ENCODE peak calls at places on chromosomes 1 and 21, in eight cellular contexts. One of them, this sample, is unnamed.

GRCh38 chr1:173267453-173267945 is 60.4 kb upstream of the TNFSF4 start:
- DNase-seq in nephron progenitor cell: no peak
- DNase-seq in fibroblast of lung: peak; percentile 53
- DNase-seq in foreskin fibroblast: peak; percentile 72
- DNase-seq in BE2C: no peak
- DNase-seq in tibial nerve: no peak
- DNase-seq in astrocyte of the spinal cord: peak; percentile 82
- DNase-seq in pancreas: no peak
- DNase-seq in this sample: peak; percentile 84

GRCh38 chr1:92903765-92904164 is 57.5 kb downstream of the DIPK1A start:
- DNase-seq in foreskin fibroblast: no peak
- DNase-seq in tibial nerve: no peak
- DNase-seq in BE2C: no peak
- DNase-seq in astrocyte of the spinal cord: no peak
- DNase-seq in nephron progenitor cell: no peak
- DNase-seq in pancreas: no peak
- DNase-seq in fibroblast of lung: no peak
- DNase-seq in this sample: no peak

GRCh38 chr1:193066606-193067005 is 7.2 kb downstream of the RO60 start:
- DNase-seq in astrocyte of the spinal cord: no peak
- DNase-seq in fibroblast of lung: no peak
- DNase-seq in BE2C: no peak
- DNase-seq in tibial nerve: no peak
- DNase-seq in pancreas: no peak
- DNase-seq in foreskin fibroblast: no peak
- DNase-seq in nephron progenitor cell: no peak
- DNase-seq in this sample: no peak

GRCh38 chr1:14903922-14904321 is 249.6 kb upstream of the TMEM51 start:
- DNase-seq in BE2C: no peak
- DNase-seq in astrocyte of the spinal cord: no peak
- DNase-seq in pancreas: no peak
- DNase-seq in fibroblast of lung: no peak
- DNase-seq in tibial nerve: no peak
- DNase-seq in nephron progenitor cell: no peak
- DNase-seq in foreskin fibroblast: no peak
- DNase-seq in this sample: no peak

GRCh38 chr1:35202048-35202719 is 9.2 kb upstream of the SFPQ start:
- DNase-seq in foreskin fibroblast: peak; percentile 90
- DNase-seq in fibroblast of lung: peak; percentile 86
- DNase-seq in tibial nerve: peak; percentile 73
- DNase-seq in nephron progenitor cell: peak; percentile 69
- DNase-seq in BE2C: peak; percentile 63
- DNase-seq in pancreas: peak; percentile 59
- DNase-seq in astrocyte of the spinal cord: peak; percentile 88
- DNase-seq in this sample: peak; percentile 80

GRCh38 chr1:185108324-185108723 is 48.4 kb downstream of the TRMT1L start:
- DNase-seq in BE2C: no peak
- DNase-seq in pancreas: no peak
- DNase-seq in nephron progenitor cell: no peak
- DNase-seq in foreskin fibroblast: peak; percentile 45
- DNase-seq in astrocyte of the spinal cord: peak; percentile 15
- DNase-seq in tibial nerve: no peak
- DNase-seq in fibroblast of lung: peak; percentile 34
- DNase-seq in this sample: peak; percentile 4

GRCh38 chr1:168007691-168008090 is 70.8 kb upstream of the MPC2 start:
- DNase-seq in tibial nerve: no peak
- DNase-seq in nephron progenitor cell: no peak
- DNase-seq in fibroblast of lung: no peak
- DNase-seq in pancreas: no peak
- DNase-seq in BE2C: no peak
- DNase-seq in foreskin fibroblast: no peak
- DNase-seq in astrocyte of the spinal cord: no peak
- DNase-seq in this sample: no peak

GRCh38 chr1:52139817-52140540 is 1.9 kb upstream of the ZFYVE9 start:
- DNase-seq in pancreas: no peak
- DNase-seq in nephron progenitor cell: no peak
- DNase-seq in BE2C: no peak
- DNase-seq in astrocyte of the spinal cord: peak; percentile 85
- DNase-seq in tibial nerve: no peak
- DNase-seq in fibroblast of lung: peak; percentile 88
- DNase-seq in foreskin fibroblast: peak; percentile 92
- DNase-seq in this sample: peak; percentile 83

GRCh38 chr1:87334351-87335174 is 5.9 kb downstream of the LMO4 start:
- DNase-seq in foreskin fibroblast: peak; percentile 75
- DNase-seq in pancreas: no peak
- DNase-seq in BE2C: peak; percentile 17
- DNase-seq in astrocyte of the spinal cord: peak; percentile 26
- DNase-seq in tibial nerve: no peak
- DNase-seq in fibroblast of lung: peak; percentile 42
- DNase-seq in nephron progenitor cell: peak; percentile 74
- DNase-seq in this sample: peak; percentile 24

GRCh38 chr1:209808059-209808494 is 2.1 kb upstream of the IRF6 start:
- DNase-seq in nephron progenitor cell: no peak
- DNase-seq in astrocyte of the spinal cord: peak; percentile 93
- DNase-seq in tibial nerve: no peak
- DNase-seq in foreskin fibroblast: peak; percentile 98
- DNase-seq in BE2C: peak; percentile 93
- DNase-seq in fibroblast of lung: peak; percentile 92
- DNase-seq in pancreas: no peak
- DNase-seq in this sample: peak; percentile 98

GRCh38 chr1:85295006-85295431 is 18.6 kb upstream of the BCL10 start:
- DNase-seq in tibial nerve: no peak
- DNase-seq in astrocyte of the spinal cord: peak; percentile 75
- DNase-seq in fibroblast of lung: peak; percentile 38
- DNase-seq in foreskin fibroblast: peak; percentile 72
- DNase-seq in pancreas: no peak
- DNase-seq in BE2C: no peak
- DNase-seq in nephron progenitor cell: no peak
- DNase-seq in this sample: no peak

GRCh38 chr1:43997295-43997694 is 5.9 kb downstream of the CCDC24 start:
- DNase-seq in pancreas: no peak
- DNase-seq in fibroblast of lung: no peak
- DNase-seq in BE2C: no peak
- DNase-seq in nephron progenitor cell: no peak
- DNase-seq in astrocyte of the spinal cord: no peak
- DNase-seq in foreskin fibroblast: no peak
- DNase-seq in tibial nerve: no peak
- DNase-seq in this sample: no peak

GRCh38 chr1:29279896-29280779 is 43.8 kb downstream of the PTPRU start:
- DNase-seq in astrocyte of the spinal cord: no peak
- DNase-seq in foreskin fibroblast: peak; percentile 44
- DNase-seq in tibial nerve: no peak
- DNase-seq in pancreas: no peak
- DNase-seq in fibroblast of lung: no peak
- DNase-seq in nephron progenitor cell: no peak
- DNase-seq in BE2C: no peak
- DNase-seq in this sample: peak; percentile 40

GRCh38 chr1:182784556-182785171 is 4.9 kb upstream of the NPL start:
- DNase-seq in foreskin fibroblast: peak; percentile 68
- DNase-seq in pancreas: no peak
- DNase-seq in BE2C: peak; percentile 40
- DNase-seq in astrocyte of the spinal cord: peak; percentile 59
- DNase-seq in fibroblast of lung: peak; percentile 69
- DNase-seq in tibial nerve: peak; percentile 67
- DNase-seq in nephron progenitor cell: no peak
- DNase-seq in this sample: peak; percentile 58

GRCh38 chr1:119611701-119612113 is 36.4 kb downstream of the ZNF697 start:
- DNase-seq in pancreas: peak; percentile 77
- DNase-seq in nephron progenitor cell: peak; percentile 87
- DNase-seq in foreskin fibroblast: peak; percentile 67
- DNase-seq in tibial nerve: peak; percentile 81
- DNase-seq in fibroblast of lung: peak; percentile 39
- DNase-seq in BE2C: peak; percentile 78
- DNase-seq in astrocyte of the spinal cord: peak; percentile 46
- DNase-seq in this sample: no peak

GRCh38 chr1:146032613-146033219 is 11.2 kb upstream of the HJV start:
- DNase-seq in fibroblast of lung: peak; percentile 58
- DNase-seq in BE2C: no peak
- DNase-seq in nephron progenitor cell: no peak
- DNase-seq in tibial nerve: no peak
- DNase-seq in astrocyte of the spinal cord: peak; percentile 56
- DNase-seq in foreskin fibroblast: peak; percentile 76
- DNase-seq in pancreas: no peak
- DNase-seq in this sample: peak; percentile 65

GRCh38 chr1:242877229-242877628 is 352.7 kb upstream of the PLD5 start:
- DNase-seq in foreskin fibroblast: no peak
- DNase-seq in pancreas: no peak
- DNase-seq in astrocyte of the spinal cord: no peak
- DNase-seq in fibroblast of lung: no peak
- DNase-seq in BE2C: no peak
- DNase-seq in tibial nerve: no peak
- DNase-seq in nephron progenitor cell: no peak
- DNase-seq in this sample: no peak

GRCh38 chr1:201614262-201615015 is 75.5 kb downstream of the NAV1 start:
- DNase-seq in pancreas: no peak
- DNase-seq in fibroblast of lung: peak; percentile 54
- DNase-seq in nephron progenitor cell: peak; percentile 89
- DNase-seq in tibial nerve: no peak
- DNase-seq in astrocyte of the spinal cord: peak; percentile 35
- DNase-seq in BE2C: no peak
- DNase-seq in foreskin fibroblast: peak; percentile 79
- DNase-seq in this sample: no peak

GRCh38 chr1:228691926-228692325 is 43.4 kb upstream of the RHOU start:
- DNase-seq in fibroblast of lung: peak; percentile 55
- DNase-seq in astrocyte of the spinal cord: peak; percentile 47
- DNase-seq in foreskin fibroblast: peak; percentile 42
- DNase-seq in nephron progenitor cell: no peak
- DNase-seq in BE2C: peak; percentile 49
- DNase-seq in tibial nerve: peak; percentile 52
- DNase-seq in pancreas: peak; percentile 32
- DNase-seq in this sample: peak; percentile 24

GRCh38 chr1:168827557-168827956 is 98.6 kb upstream of the DPT start:
- DNase-seq in nephron progenitor cell: no peak
- DNase-seq in pancreas: no peak
- DNase-seq in fibroblast of lung: no peak
- DNase-seq in tibial nerve: no peak
- DNase-seq in astrocyte of the spinal cord: no peak
- DNase-seq in BE2C: no peak
- DNase-seq in foreskin fibroblast: no peak
- DNase-seq in this sample: no peak

GRCh38 chr1:72489801-72490200 is 207.5 kb upstream of the NEGR1 start:
- DNase-seq in pancreas: no peak
- DNase-seq in fibroblast of lung: no peak
- DNase-seq in nephron progenitor cell: no peak
- DNase-seq in foreskin fibroblast: no peak
- DNase-seq in astrocyte of the spinal cord: no peak
- DNase-seq in tibial nerve: no peak
- DNase-seq in BE2C: no peak
- DNase-seq in this sample: no peak

GRCh38 chr21:32520885-32521735 is 64.2 kb downstream of the TCP10L start:
- DNase-seq in nephron progenitor cell: no peak
- DNase-seq in tibial nerve: peak; percentile 88
- DNase-seq in pancreas: peak; percentile 55
- DNase-seq in astrocyte of the spinal cord: peak; percentile 91
- DNase-seq in fibroblast of lung: peak; percentile 97
- DNase-seq in BE2C: peak; percentile 69
- DNase-seq in foreskin fibroblast: peak; percentile 88
- DNase-seq in this sample: peak; percentile 94

GRCh38 chr21:32524010-32524719 is 61.2 kb downstream of the TCP10L start:
- DNase-seq in pancreas: no peak
- DNase-seq in BE2C: no peak
- DNase-seq in tibial nerve: no peak
- DNase-seq in fibroblast of lung: peak; percentile 81
- DNase-seq in astrocyte of the spinal cord: peak; percentile 82
- DNase-seq in foreskin fibroblast: peak; percentile 80
- DNase-seq in nephron progenitor cell: no peak
- DNase-seq in this sample: peak; percentile 81

GRCh38 chr21:32521736-32522360 is 63.5 kb downstream of the TCP10L start:
- DNase-seq in fibroblast of lung: no peak
- DNase-seq in tibial nerve: no peak
- DNase-seq in foreskin fibroblast: no peak
- DNase-seq in BE2C: no peak
- DNase-seq in pancreas: no peak
- DNase-seq in nephron progenitor cell: no peak
- DNase-seq in astrocyte of the spinal cord: no peak
- DNase-seq in this sample: no peak

GRCh38 chr21:32525282-32525681 is 60.0 kb downstream of the TCP10L start:
- DNase-seq in fibroblast of lung: no peak
- DNase-seq in tibial nerve: no peak
- DNase-seq in astrocyte of the spinal cord: no peak
- DNase-seq in pancreas: no peak
- DNase-seq in foreskin fibroblast: no peak
- DNase-seq in BE2C: no peak
- DNase-seq in nephron progenitor cell: no peak
- DNase-seq in this sample: no peak

DNA sequence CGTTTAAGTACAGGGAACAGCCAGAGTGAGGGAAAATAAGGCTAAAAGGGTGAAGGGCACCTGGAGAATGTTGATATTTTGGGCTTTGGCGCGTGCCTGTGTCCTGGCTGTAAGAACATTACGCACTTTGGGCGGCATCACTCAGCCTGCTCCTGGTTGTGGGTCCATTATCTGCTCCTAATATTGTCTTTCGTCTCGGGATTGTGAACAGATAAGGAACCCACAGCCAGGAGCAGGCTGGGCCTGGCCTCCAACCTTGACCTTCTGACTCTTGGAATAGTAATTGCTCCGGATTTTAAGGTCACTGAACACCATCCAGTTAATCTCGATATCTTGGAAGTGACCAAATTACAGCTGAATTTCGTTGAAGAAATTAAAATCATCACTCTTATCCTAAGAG is 61.9 kb downstream of the TCP10L start:
- DNase-seq in BE2C: no peak
- DNase-seq in foreskin fibroblast: no peak
- DNase-seq in tibial nerve: no peak
- DNase-seq in pancreas: no peak
- DNase-seq in fibroblast of lung: no peak
- DNase-seq in nephron progenitor cell: no peak
- DNase-seq in astrocyte of the spinal cord: no peak
- DNase-seq in this sample: no peak
- TF ChIP-seq CTCF in BE2C: no peak
- TF ChIP-seq CTCF in foreskin fibroblast: no peak
- TF ChIP-seq CTCF in tibial nerve: no peak
- TF ChIP-seq CTCF in pancreas: no peak
- TF ChIP-seq CTCF in fibroblast of lung: no peak
- TF ChIP-seq CTCF in nephron progenitor cell: no peak
- TF ChIP-seq CTCF in astrocyte of the spinal cord: no peak
- TF ChIP-seq CTCF in this sample: no peak

GRCh38 chr1:161838885-161839284 is 72.8 kb downstream of the ATF6 start:
- DNase-seq in nephron progenitor cell: no peak
- DNase-seq in fibroblast of lung: no peak
- DNase-seq in astrocyte of the spinal cord: no peak
- DNase-seq in BE2C: no peak
- DNase-seq in pancreas: no peak
- DNase-seq in foreskin fibroblast: no peak
- DNase-seq in tibial nerve: no peak
- DNase-seq in this sample: no peak
- TF ChIP-seq CTCF in nephron progenitor cell: no peak
- TF ChIP-seq CTCF in fibroblast of lung: no peak
- TF ChIP-seq CTCF in astrocyte of the spinal cord: no peak
- TF ChIP-seq CTCF in BE2C: no peak
- TF ChIP-seq CTCF in pancreas: no peak
- TF ChIP-seq CTCF in foreskin fibroblast: no peak
- TF ChIP-seq CTCF in tibial nerve: no peak
- TF ChIP-seq CTCF in this sample: no peak

GRCh38 chr1:77825356-77825709 is 45.9 kb downstream of the MIGA1 start:
- DNase-seq in BE2C: no peak
- DNase-seq in foreskin fibroblast: peak; percentile 77
- DNase-seq in astrocyte of the spinal cord: peak; percentile 82
- DNase-seq in nephron progenitor cell: no peak
- DNase-seq in pancreas: peak; percentile 56
- DNase-seq in tibial nerve: peak; percentile 23
- DNase-seq in fibroblast of lung: peak; percentile 92
- DNase-seq in this sample: peak; percentile 60
- TF ChIP-seq CTCF in BE2C: peak; percentile 23
- TF ChIP-seq CTCF in foreskin fibroblast: no peak
- TF ChIP-seq CTCF in astrocyte of the spinal cord: peak; percentile 40
- TF ChIP-seq CTCF in nephron progenitor cell: no peak
- TF ChIP-seq CTCF in pancreas: no peak
- TF ChIP-seq CTCF in tibial nerve: no peak
- TF ChIP-seq CTCF in fibroblast of lung: peak; percentile 44
- TF ChIP-seq CTCF in this sample: peak; percentile 64

GRCh38 chr21:44907225-44907965 is 13.3 kb downstream of the ITGB2 start:
- DNase-seq in BE2C: no peak
- DNase-seq in tibial nerve: no peak
- DNase-seq in fibroblast of lung: no peak
- DNase-seq in foreskin fibroblast: no peak
- DNase-seq in nephron progenitor cell: no peak
- DNase-seq in pancreas: no peak
- DNase-seq in astrocyte of the spinal cord: no peak
- DNase-seq in this sample: no peak
- TF ChIP-seq CTCF in BE2C: no peak
- TF ChIP-seq CTCF in tibial nerve: no peak
- TF ChIP-seq CTCF in fibroblast of lung: no peak
- TF ChIP-seq CTCF in foreskin fibroblast: no peak
- TF ChIP-seq CTCF in nephron progenitor cell: no peak
- TF ChIP-seq CTCF in pancreas: no peak
- TF ChIP-seq CTCF in astrocyte of the spinal cord: no peak
- TF ChIP-seq CTCF in this sample: no peak